ENCODE peak calls at places on chromosomes 16 and 17, in nine cellular contexts. B is kidney glomerular epithelial cell; S is naive thymus-derived CD8-positive, alpha-beta T cell; P is fibroblast of the conjunctiva; V is pancreas; T is colonic mucosa; D is NCI-H1417; C is ovary; G is cardiac muscle cell. L is an unnamed sample.

GRCh38 chr16:2009791-2010510 is at the start of gene ZNF598:
- DNase-seq in B (peak; percentile 53), D (peak; percentile 98), T (peak; percentile 79), C (peak; percentile 85), S (peak; percentile 59), P (no peak), V (peak; percentile 92), G (peak; percentile 90), L (peak; percentile 91)

GRCh38 chr16:66095676-66096075 is 270.8 kb upstream of the CDH5 start:
- DNase-seq in P (no peak), G (no peak), D (no peak), C (no peak), V (no peak), T (no peak), S (no peak), B (no peak), L (no peak)

GRCh38 chr17:82173351-82174041 is 39.1 kb downstream of the CCDC57 start:
- DNase-seq in C (no peak), G (no peak), D (no peak), P (no peak), T (no peak), S (no peak), V (no peak), B (no peak), L (no peak)

GRCh38 chr16:22614271-22614947 is 103.7 kb downstream of the NPIPB5 start:
- DNase-seq in B (peak; percentile 5), S (no peak), V (no peak), G (no peak), D (no peak), C (no peak), T (peak; percentile 38), P (no peak), L (no peak)

GRCh38 chr17:82287849-82288601 is 14.5 kb upstream of the CSNK1D start:
- DNase-seq in P (peak; percentile 26), G (peak; percentile 89), B (peak; percentile 76), V (peak; percentile 84), S (no peak), T (peak; percentile 95), C (peak; percentile 67), D (peak; percentile 96), L (peak; percentile 59)

GRCh38 chr16:70430667-70431536 is 8.0 kb downstream of the ST3GAL2 start:
- DNase-seq in T (no peak), V (no peak), P (no peak), C (no peak), S (peak; percentile 75), D (no peak), B (peak; percentile 16), G (no peak), L (peak; percentile 70)

GRCh38 chr17:78414178-78415162 is 36.0 kb downstream of the PGS1 start:
- DNase-seq in C (no peak), V (no peak), D (no peak), T (no peak), B (no peak), S (peak; percentile 59), P (no peak), G (no peak), L (no peak)

GRCh38 chr17:7136266-7136877 is 21.8 kb upstream of the ASGR2 start:
- DNase-seq in P (peak; percentile 55), B (peak; percentile 12), V (peak; percentile 91), T (peak; percentile 77), S (peak; percentile 63), G (peak; percentile 78), C (peak; percentile 74), D (peak; percentile 60), L (peak; percentile 71)

GRCh38 chr16:68383858-68384257 is 64.5 kb downstream of the SMPD3 start:
- DNase-seq in B (no peak), D (no peak), T (no peak), C (no peak), S (no peak), G (no peak), V (no peak), P (no peak), L (no peak)

GRCh38 chr16:68246671-68247070 is 1.5 kb downstream of the PLA2G15 start:
- DNase-seq in T (no peak), D (no peak), B (no peak), P (no peak), S (no peak), G (no peak), V (no peak), C (no peak), L (peak; percentile 46)

GRCh38 chr17:13135496-13135895 is 117.7 kb upstream of the ELAC2 start:
- DNase-seq in G (no peak), P (no peak), V (no peak), D (no peak), B (no peak), T (no peak), C (no peak), S (no peak), L (no peak)

GRCh38 chr17:54221499-54221898 is 398.8 kb downstream of the KIF2B start:
- DNase-seq in G (no peak), T (no peak), B (no peak), D (no peak), S (no peak), P (no peak), V (no peak), C (no peak), L (no peak)

GRCh38 chr17:41504126-41504977 is 1.1 kb downstream of the KRT13 start:
- DNase-seq in S (no peak), B (peak; percentile 12), T (no peak), G (no peak), D (no peak), C (no peak), V (no peak), P (no peak), L (no peak)

L was measured in erythroblast.